ENCODE peak calls at places on chromosomes 11 and 22, in five cellular contexts. W is uterus, Y is SJSA1, X is neural crest cell, J is HFF-Myc. F is an unnamed sample.

GRCh38 chr11:118921121-118921928 is 4.4 kb downstream of the BCL9L start:
- DNase-seq in X (no peak), J (no peak), W (peak), Y (no peak), F (peak)

GRCh38 chr11:33063326-33063775 is 24.0 kb downstream of the TCP11L1 start:
- DNase-seq in X (no peak), W (no peak), J (no peak), Y (no peak), F (no peak)

GRCh38 chr11:117023178-117023577 is 75.0 kb downstream of the SIK3 start:
- DNase-seq in W (no peak), J (no peak), Y (no peak), X (no peak), F (no peak)

GRCh38 chr11:102830328-102830727 is 13.1 kb downstream of the MMP3 start:
- DNase-seq in Y (no peak), X (no peak), W (no peak), J (no peak), F (no peak)

GRCh38 chr22:31646186-31647019 is 15.6 kb downstream of the PISD start:
- DNase-seq in W (peak), X (no peak), J (peak), Y (peak), F (peak)

GRCh38 chr11:9529333-9529648 is 44.2 kb upstream of the WEE1 start:
- DNase-seq in W (peak), X (no peak), Y (no peak), J (no peak), F (no peak)

GRCh38 chr22:46111645-46112306 is 38.5 kb upstream of the PPARA start:
- DNase-seq in J (no peak), W (peak), Y (no peak), X (no peak), F (no peak)

GRCh38 chr22:44497218-44497903 is 672 bp downstream of the RTL6 start:
- DNase-seq in W (no peak), J (no peak), X (no peak), Y (no peak), F (peak)

GRCh38 chr11:19605500-19606371 is 106.9 kb upstream of the NAV2 start:
- DNase-seq in Y (no peak), X (no peak), W (peak), J (no peak), F (peak)

GRCh38 chr22:25680949-25681348 is 61.0 kb upstream of the MYO18B start:
- DNase-seq in Y (no peak), X (no peak), W (no peak), J (no peak), F (no peak)

GRCh38 chr11:29913352-29913751 is 103.5 kb downstream of the KCNA4 start:
- DNase-seq in Y (no peak), W (no peak), J (no peak), X (no peak), F (no peak)

GRCh38 chr11:62725686-62726085 is 1.6 kb downstream of the HNRNPUL2 start:
- DNase-seq in X (no peak), Y (no peak), W (no peak), J (no peak), F (no peak)

GRCh38 chr11:31387379-31387778 is 17.7 kb downstream of the DNAJC24 start:
- DNase-seq in X (no peak), J (no peak), W (no peak), Y (no peak), F (peak)

GRCh38 chr22:27405672-27406388 is 395.7 kb downstream of the MN1 start:
- DNase-seq in J (no peak), X (peak), W (no peak), Y (peak), F (peak)

GRCh38 chr11:68841718-68842426 is at the start of gene CPT1A:
- DNase-seq in W (peak), J (no peak), Y (peak), X (peak), F (no peak)

GRCh38 chr11:76783901-76784813 is 1.0 kb downstream of the TSKU start:
- DNase-seq in W (peak), X (peak), J (no peak), Y (peak), F (peak)

GRCh38 chr22:44422742-44423370 is 75.2 kb downstream of the RTL6 start:
- DNase-seq in W (no peak), Y (no peak), X (no peak), J (no peak), F (no peak)

GRCh38 chr22:17349172-17349571 is 20.1 kb upstream of the CECR2 start:
- DNase-seq in Y (no peak), X (no peak), W (no peak), J (no peak), F (no peak)

GRCh38 chr11:91664521-91664920 is 560.1 kb upstream of the FAT3 start:
- DNase-seq in W (no peak), Y (no peak), J (no peak), X (no peak), F (peak)

GRCh38 chr11:12888525-12889158 is 120.5 kb upstream of the RASSF10 start:
- DNase-seq in W (peak), Y (peak), X (peak), J (peak), F (peak)

GRCh38 chr11:45092901-45093760 is 53.3 kb upstream of the PRDM11 start:
- DNase-seq in W (peak), X (no peak), J (no peak), Y (peak), F (peak)

F was measured in renal cortical epithelial cell.